ENCODE peak calls at places on chromosomes 4 and X, in six cellular contexts. One of them, this sample, is unnamed. For H3K4me1, the result is how much of the 10 kb centered on the place peaks cover.

GRCh38 chrX:150768580-150769190 is 75.5 kb downstream of the MTMR1 start:
- DNase-seq in neural progenitor cell: no peak
- DNase-seq in GM23248: no peak
- DNase-seq in hepatocyte: no peak
- DNase-seq in MM.1S: no peak
- DNase-seq in HCT116: no peak
- DNase-seq in this sample: no peak

GRCh38 chrX:41445171-41445570 is 2.0 kb upstream of the NYX start:
- DNase-seq in neural progenitor cell: no peak
- DNase-seq in GM23248: no peak
- DNase-seq in hepatocyte: no peak
- DNase-seq in MM.1S: no peak
- DNase-seq in HCT116: no peak
- DNase-seq in this sample: peak

GRCh38 chr4:123083612-123084011 is 161.2 kb upstream of the NUDT6 start:
- DNase-seq in neural progenitor cell: no peak
- DNase-seq in GM23248: no peak
- DNase-seq in hepatocyte: no peak
- DNase-seq in MM.1S: no peak
- DNase-seq in HCT116: no peak
- DNase-seq in this sample: no peak

GRCh38 chr4:6337331-6337935 is 67.8 kb downstream of the WFS1 start:
- DNase-seq in neural progenitor cell: peak
- DNase-seq in GM23248: no peak
- DNase-seq in hepatocyte: no peak
- DNase-seq in MM.1S: peak
- DNase-seq in HCT116: peak
- DNase-seq in this sample: no peak

GRCh38 chr4:78031457-78031856 is 25.7 kb upstream of the FRAS1 start:
- DNase-seq in neural progenitor cell: no peak
- DNase-seq in GM23248: no peak
- DNase-seq in hepatocyte: no peak
- DNase-seq in MM.1S: no peak
- DNase-seq in HCT116: no peak
- DNase-seq in this sample: no peak

GRCh38 chrX:41031256-41031967 is 53.8 kb upstream of the USP9X start:
- DNase-seq in neural progenitor cell: no peak
- DNase-seq in GM23248: no peak
- DNase-seq in hepatocyte: no peak
- DNase-seq in MM.1S: no peak
- DNase-seq in HCT116: no peak
- DNase-seq in this sample: no peak

GRCh38 chrX:15143050-15143824 is 126.6 kb downstream of the ASB9 start:
- DNase-seq in neural progenitor cell: peak
- DNase-seq in GM23248: peak
- DNase-seq in hepatocyte: peak
- DNase-seq in MM.1S: peak
- DNase-seq in HCT116: peak
- DNase-seq in this sample: peak

GRCh38 chr4:77001907-77002306 is 52.4 kb downstream of the SEPTIN11 start:
- DNase-seq in neural progenitor cell: peak
- DNase-seq in GM23248: peak
- DNase-seq in hepatocyte: no peak
- DNase-seq in MM.1S: no peak
- DNase-seq in HCT116: no peak
- DNase-seq in this sample: peak

GRCh38 chr4:101660607-101661006 is 129.9 kb upstream of the BANK1 start:
- DNase-seq in neural progenitor cell: no peak
- DNase-seq in GM23248: peak
- DNase-seq in hepatocyte: no peak
- DNase-seq in MM.1S: no peak
- DNase-seq in HCT116: no peak
- DNase-seq in this sample: no peak

GRCh38 chrX:110146521-110146920 is 143.6 kb downstream of the TMEM164 start:
- DNase-seq in neural progenitor cell: peak
- DNase-seq in GM23248: peak
- DNase-seq in hepatocyte: peak
- DNase-seq in MM.1S: peak
- DNase-seq in HCT116: peak
- DNase-seq in this sample: peak

GRCh38 chr4:3031357-3032064 is 42.8 kb downstream of the HTT-AS start:
- DNase-seq in neural progenitor cell: no peak
- DNase-seq in GM23248: no peak
- DNase-seq in hepatocyte: no peak
- DNase-seq in MM.1S: no peak
- DNase-seq in HCT116: no peak
- DNase-seq in this sample: no peak

GRCh38 chr4:52873861-52874343 is 11.8 kb downstream of the RASL11B start:
- DNase-seq in neural progenitor cell: peak
- DNase-seq in GM23248: no peak
- DNase-seq in hepatocyte: no peak
- DNase-seq in MM.1S: no peak
- DNase-seq in HCT116: no peak
- DNase-seq in this sample: peak

GRCh38 chr4:81314897-81315470 is 100.0 kb upstream of the PRKG2 start:
- DNase-seq in neural progenitor cell: no peak
- DNase-seq in GM23248: peak
- DNase-seq in hepatocyte: no peak
- DNase-seq in MM.1S: no peak
- DNase-seq in HCT116: no peak
- DNase-seq in this sample: no peak

GRCh38 chrX:30702736-30703135 is 49.5 kb downstream of the GK start:
- DNase-seq in neural progenitor cell: no peak
- DNase-seq in GM23248: peak
- DNase-seq in hepatocyte: no peak
- DNase-seq in MM.1S: no peak
- DNase-seq in HCT116: no peak
- DNase-seq in this sample: no peak

GRCh38 chr4:121861427-121861826 is 8.8 kb downstream of the BBS7 start:
- DNase-seq in neural progenitor cell: no peak
- DNase-seq in GM23248: no peak
- DNase-seq in hepatocyte: no peak
- DNase-seq in MM.1S: no peak
- DNase-seq in HCT116: no peak
- DNase-seq in this sample: no peak

GRCh38 chr4:48780867-48781219 is 764 bp upstream of the FRYL start:
- DNase-seq in neural progenitor cell: no peak
- DNase-seq in GM23248: peak
- DNase-seq in hepatocyte: peak
- DNase-seq in MM.1S: peak
- DNase-seq in HCT116: no peak
- DNase-seq in this sample: no peak

GRCh38 chrX:9326369-9326768 is 138.5 kb upstream of the TBL1X start:
- DNase-seq in neural progenitor cell: no peak
- DNase-seq in GM23248: no peak
- DNase-seq in hepatocyte: no peak
- DNase-seq in MM.1S: no peak
- DNase-seq in HCT116: no peak
- DNase-seq in this sample: no peak

GRCh38 chr4:120517966-120518365 is 404.6 kb downstream of the PRDM5 start:
- DNase-seq in neural progenitor cell: no peak
- DNase-seq in GM23248: peak
- DNase-seq in hepatocyte: peak
- DNase-seq in MM.1S: no peak
- DNase-seq in HCT116: peak
- DNase-seq in this sample: peak

GRCh38 chrX:77446840-77447239 is 349 bp upstream of the FGF16 start:
- DNase-seq in neural progenitor cell: no peak
- DNase-seq in GM23248: peak
- DNase-seq in hepatocyte: no peak
- DNase-seq in MM.1S: no peak
- DNase-seq in HCT116: no peak
- DNase-seq in this sample: no peak
- TF ChIP-seq EZH2 in neural progenitor cell: no peak
- TF ChIP-seq EZH2 in GM23248: no peak
- TF ChIP-seq EZH2 in hepatocyte: peak
- TF ChIP-seq EZH2 in MM.1S: no peak
- TF ChIP-seq EZH2 in HCT116: no peak
- TF ChIP-seq EZH2 in this sample: no peak

DNA sequence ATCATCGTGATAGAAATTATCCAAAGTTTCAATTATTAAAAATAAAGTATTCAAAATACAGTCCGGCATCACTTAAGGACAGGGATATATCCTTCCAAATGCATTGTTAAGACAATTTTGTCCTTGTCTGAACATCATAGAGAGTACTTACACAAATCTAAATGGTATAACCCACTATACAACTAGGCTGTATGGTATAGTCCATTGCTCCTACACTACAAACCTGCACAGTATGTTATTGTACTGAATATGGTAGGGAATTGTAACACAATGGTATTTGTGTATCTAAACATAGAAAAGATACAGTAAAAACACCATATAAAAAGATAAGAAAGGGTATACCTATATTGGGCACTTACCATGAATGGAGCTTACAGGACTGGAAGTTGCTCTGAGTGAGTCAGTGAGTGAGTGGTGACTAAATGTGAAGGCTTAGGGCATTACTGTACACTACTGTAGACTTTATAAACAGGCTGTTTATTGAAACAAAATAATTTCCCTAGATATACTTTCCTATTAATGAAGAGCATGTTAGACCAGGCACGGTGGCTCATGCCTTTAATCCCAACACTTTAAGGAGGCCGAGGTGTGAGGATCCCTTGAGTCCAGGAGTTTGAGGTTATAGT is 44.8 kb upstream of the PTPN13 start:
- DNase-seq in neural progenitor cell: no peak
- DNase-seq in GM23248: peak
- DNase-seq in hepatocyte: no peak
- DNase-seq in MM.1S: no peak
- DNase-seq in HCT116: no peak
- DNase-seq in this sample: no peak
- TF ChIP-seq EZH2phosphoT487 in neural progenitor cell: no peak
- TF ChIP-seq EZH2phosphoT487 in GM23248: no peak
- TF ChIP-seq EZH2phosphoT487 in hepatocyte: no peak
- TF ChIP-seq EZH2phosphoT487 in MM.1S: no peak
- TF ChIP-seq EZH2phosphoT487 in HCT116: no peak
- TF ChIP-seq EZH2phosphoT487 in this sample: no peak

GRCh38 chrX:45762699-45763647 is 562.3 kb upstream of the DIPK2B start:
- DNase-seq in neural progenitor cell: no peak
- DNase-seq in GM23248: peak
- DNase-seq in hepatocyte: no peak
- DNase-seq in MM.1S: no peak
- DNase-seq in HCT116: no peak
- DNase-seq in this sample: no peak
- H3K4me1 ChIP-seq in neural progenitor cell: under half
- H3K4me1 ChIP-seq in GM23248: half or more
- H3K4me1 ChIP-seq in hepatocyte: under half
- H3K4me1 ChIP-seq in MM.1S: under half
- H3K4me1 ChIP-seq in HCT116: half or more
- H3K4me1 ChIP-seq in this sample: under half

DNA sequence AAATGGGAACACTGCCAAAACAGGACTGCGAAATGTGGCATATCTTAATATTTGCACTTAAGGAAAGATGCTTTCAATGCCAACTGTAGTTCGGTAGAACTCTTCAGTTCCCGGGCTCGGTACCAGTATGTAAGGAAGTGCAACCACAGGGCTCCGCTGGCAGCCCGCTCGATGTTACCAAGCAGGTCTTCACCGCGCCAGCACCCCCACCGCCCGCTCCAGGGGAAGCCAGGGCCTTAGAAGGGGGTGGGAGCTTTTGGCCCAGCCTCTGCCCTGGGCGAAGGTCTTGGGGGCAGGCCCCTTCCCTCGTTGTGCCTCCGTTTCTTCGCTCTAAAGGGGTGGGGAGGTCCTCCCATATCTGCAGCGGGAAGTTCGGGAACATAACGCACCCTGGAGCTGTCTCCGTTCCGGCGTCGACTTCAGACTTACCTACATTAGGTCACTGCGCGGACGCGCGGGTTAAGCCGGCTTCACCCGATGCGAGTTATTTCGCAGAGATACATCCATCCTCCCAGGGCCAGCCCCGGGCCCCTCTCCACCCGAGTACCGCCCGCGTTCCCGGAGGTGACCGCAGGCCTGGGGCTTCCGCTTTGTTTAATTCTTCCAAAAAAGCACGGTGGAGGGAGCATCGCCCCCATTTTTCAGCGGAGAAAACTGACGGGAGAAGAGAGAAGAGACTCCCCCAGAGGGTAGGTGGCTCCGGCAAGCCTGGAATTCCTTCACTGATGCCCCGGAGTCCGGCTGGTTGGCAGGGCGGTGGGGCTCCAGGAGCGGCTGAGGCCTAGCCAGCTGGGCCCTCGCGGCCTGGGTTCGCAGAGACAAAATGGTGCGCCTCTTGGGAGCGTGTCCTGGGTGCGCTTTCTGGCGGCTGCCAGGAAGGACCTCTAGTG is 1.0 kb upstream of the HMX1 start:
- DNase-seq in neural progenitor cell: peak
- DNase-seq in GM23248: no peak
- DNase-seq in hepatocyte: no peak
- DNase-seq in MM.1S: no peak
- DNase-seq in HCT116: no peak
- DNase-seq in this sample: peak
- TF ChIP-seq EZH2 in neural progenitor cell: peak
- TF ChIP-seq EZH2 in GM23248: peak
- TF ChIP-seq EZH2 in hepatocyte: peak
- TF ChIP-seq EZH2 in MM.1S: no peak
- TF ChIP-seq EZH2 in HCT116: no peak
- TF ChIP-seq EZH2 in this sample: peak

GRCh38 chrX:20063716-20064351 is 52.9 kb downstream of the MAP7D2 start:
- DNase-seq in neural progenitor cell: no peak
- DNase-seq in GM23248: peak
- DNase-seq in hepatocyte: no peak
- DNase-seq in MM.1S: no peak
- DNase-seq in HCT116: no peak
- DNase-seq in this sample: peak
- TF ChIP-seq EZH2phosphoT487 in neural progenitor cell: no peak
- TF ChIP-seq EZH2phosphoT487 in GM23248: no peak
- TF ChIP-seq EZH2phosphoT487 in hepatocyte: no peak
- TF ChIP-seq EZH2phosphoT487 in MM.1S: no peak
- TF ChIP-seq EZH2phosphoT487 in HCT116: no peak
- TF ChIP-seq EZH2phosphoT487 in this sample: no peak

GRCh38 chr4:107736037-107736436 is 16.0 kb upstream of the PAPSS1 start:
- DNase-seq in neural progenitor cell: no peak
- DNase-seq in GM23248: no peak
- DNase-seq in hepatocyte: no peak
- DNase-seq in MM.1S: no peak
- DNase-seq in HCT116: no peak
- DNase-seq in this sample: no peak
- H3K4me1 ChIP-seq in neural progenitor cell: under half
- H3K4me1 ChIP-seq in GM23248: under half
- H3K4me1 ChIP-seq in hepatocyte: under half
- H3K4me1 ChIP-seq in MM.1S: under half
- H3K4me1 ChIP-seq in HCT116: under half
- H3K4me1 ChIP-seq in this sample: under half

This sample was measured in GM23338.